ENCODE peak calls at places on chromosomes 1 and 21, in four cellular contexts. I is K562, Q is HepG2, F is HCT116. E is an unnamed sample.

GRCh38 chr1:224245188-224245587 is 62.1 kb downstream of the DEGS1 start:
- DNase-seq in F (no peak), Q (peak), I (no peak), E (peak)

GRCh38 chr1:35269190-35269988 is 880 bp downstream of the ZMYM4 start:
- DNase-seq in I (no peak), Q (no peak), F (no peak), E (no peak)

GRCh38 chr1:77831976-77832695 is 52.7 kb downstream of the MIGA1 start:
- DNase-seq in F (no peak), I (no peak), Q (no peak), E (no peak)

GRCh38 chr1:13901041-13901440 is 201.1 kb downstream of the PRDM2 start:
- DNase-seq in Q (no peak), F (no peak), I (no peak), E (no peak)

GRCh38 chr1:206736878-206737728 is 33.5 kb upstream of the IL19 start:
- DNase-seq in I (no peak), Q (no peak), F (no peak), E (no peak)

GRCh38 chr1:172723251-172723650 is 64.3 kb downstream of the FASLG start:
- DNase-seq in Q (no peak), F (no peak), I (no peak), E (no peak)

GRCh38 chr1:149888999-149889289 is 10.4 kb upstream of the BOLA1 start:
- DNase-seq in Q (no peak), I (no peak), F (no peak), E (no peak)

GRCh38 chr1:176416777-176417176 is 46.2 kb upstream of the PAPPA2 start:
- DNase-seq in Q (no peak), F (no peak), I (no peak), E (no peak)

GRCh38 chr1:28259935-28260802 is 851 bp downstream of the SESN2 start:
- DNase-seq in F (no peak), Q (no peak), I (peak), E (peak)

GRCh38 chr1:2638466-2639115 is 5.8 kb upstream of the MMEL1 start:
- DNase-seq in I (no peak), Q (no peak), F (no peak), E (no peak)

GRCh38 chr1:209823143-209824041 is 4.4 kb upstream of the UTP25 start:
- DNase-seq in Q (peak), I (peak), F (peak), E (peak)

GRCh38 chr1:51575406-51576084 is 41.3 kb upstream of the OSBPL9 start:
- DNase-seq in F (no peak), Q (no peak), I (no peak), E (no peak)

GRCh38 chr1:194184974-194185373 is 998.6 kb upstream of the B3GALT2 start:
- DNase-seq in I (no peak), Q (no peak), F (no peak), E (no peak)

GRCh38 chr21:44709426-44710293 is 1.7 kb downstream of the TSPEAR start:
- DNase-seq in Q (no peak), F (no peak), I (no peak), E (peak)

GRCh38 chr1:90778487-90778886 is 61.4 kb upstream of the BARHL2 start:
- DNase-seq in F (no peak), Q (no peak), I (no peak), E (no peak)

DNA sequence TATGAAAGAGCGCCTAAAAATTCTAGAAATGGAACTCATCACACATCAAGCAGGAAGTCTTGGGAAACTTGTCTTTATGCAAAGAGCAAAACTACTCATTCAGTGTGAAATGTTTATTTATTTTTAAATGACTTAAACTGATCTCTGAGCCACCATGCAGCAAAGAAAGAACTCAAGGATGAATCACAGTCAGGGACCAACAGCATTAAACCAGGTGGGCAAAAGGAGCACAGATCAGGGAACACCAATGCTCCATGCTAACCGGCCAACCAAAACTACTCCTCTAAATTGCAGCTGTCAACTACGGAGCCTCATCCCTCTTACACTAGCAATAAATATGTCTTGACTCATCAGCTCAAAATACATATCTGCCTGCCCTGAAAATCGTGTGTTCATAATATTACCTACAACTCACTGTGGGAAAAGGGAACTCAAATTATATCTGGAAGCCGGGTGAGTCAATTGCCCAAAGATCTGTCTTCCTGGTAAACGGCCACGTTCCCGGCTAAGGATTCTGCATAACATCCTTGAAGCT is 129.2 kb downstream of the PTPN14 start:
- DNase-seq in F (no peak), I (no peak), Q (no peak), E (no peak)
- TF ChIP-seq ELF1 in F (no peak), I (no peak), Q (no peak), E (no peak)

GRCh38 chr1:26302733-26303405 is 3.6 kb downstream of the UBXN11 start:
- DNase-seq in F (no peak), I (no peak), Q (no peak), E (no peak)

GRCh38 chr1:26306290-26307221 is at the start of gene UBXN11:
- DNase-seq in Q (peak), I (peak), F (peak), E (peak)

GRCh38 chr1:26307363-26307781 is 936 bp upstream of the UBXN11 start:
- DNase-seq in F (no peak), Q (no peak), I (no peak), E (no peak)

GRCh38 chr1:26300586-26301275 is 5.7 kb downstream of the UBXN11 start:
- DNase-seq in F (no peak), I (peak), Q (no peak), E (no peak)

DNA sequence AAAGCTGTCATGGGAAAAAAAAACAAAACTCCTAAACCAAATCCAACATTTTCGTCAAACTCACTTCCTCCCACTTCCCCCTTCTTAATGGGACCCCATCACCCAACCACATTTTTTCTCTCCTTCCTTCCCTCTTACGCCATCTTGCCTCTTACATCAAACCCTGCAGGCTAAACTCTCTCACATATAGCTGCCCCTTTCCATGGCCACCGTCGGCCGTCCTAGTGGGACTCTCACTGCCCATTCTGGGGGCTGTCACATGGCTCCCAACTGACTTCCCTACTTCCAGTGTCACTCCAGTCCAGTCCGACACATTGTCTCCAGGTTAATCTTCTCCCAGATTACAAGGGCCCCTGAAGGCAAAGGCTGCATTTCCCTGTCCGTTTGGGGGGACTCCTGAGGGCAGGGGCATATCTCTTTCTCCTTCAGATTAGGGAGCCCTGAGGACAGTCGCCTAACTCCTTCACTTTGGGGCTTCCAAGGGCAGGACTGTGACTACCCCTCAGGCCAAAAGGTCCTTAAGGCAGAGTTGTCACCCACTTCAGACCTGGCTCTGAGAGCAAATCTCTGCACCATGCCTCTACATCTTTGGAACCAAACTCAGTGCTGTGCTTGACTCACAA is 658 bp downstream of the UBXN11 start:
- DNase-seq in Q (no peak), I (no peak), F (no peak), E (no peak)
- TF ChIP-seq ELF1 in Q (no peak), I (no peak), F (no peak), E (no peak)

DNA sequence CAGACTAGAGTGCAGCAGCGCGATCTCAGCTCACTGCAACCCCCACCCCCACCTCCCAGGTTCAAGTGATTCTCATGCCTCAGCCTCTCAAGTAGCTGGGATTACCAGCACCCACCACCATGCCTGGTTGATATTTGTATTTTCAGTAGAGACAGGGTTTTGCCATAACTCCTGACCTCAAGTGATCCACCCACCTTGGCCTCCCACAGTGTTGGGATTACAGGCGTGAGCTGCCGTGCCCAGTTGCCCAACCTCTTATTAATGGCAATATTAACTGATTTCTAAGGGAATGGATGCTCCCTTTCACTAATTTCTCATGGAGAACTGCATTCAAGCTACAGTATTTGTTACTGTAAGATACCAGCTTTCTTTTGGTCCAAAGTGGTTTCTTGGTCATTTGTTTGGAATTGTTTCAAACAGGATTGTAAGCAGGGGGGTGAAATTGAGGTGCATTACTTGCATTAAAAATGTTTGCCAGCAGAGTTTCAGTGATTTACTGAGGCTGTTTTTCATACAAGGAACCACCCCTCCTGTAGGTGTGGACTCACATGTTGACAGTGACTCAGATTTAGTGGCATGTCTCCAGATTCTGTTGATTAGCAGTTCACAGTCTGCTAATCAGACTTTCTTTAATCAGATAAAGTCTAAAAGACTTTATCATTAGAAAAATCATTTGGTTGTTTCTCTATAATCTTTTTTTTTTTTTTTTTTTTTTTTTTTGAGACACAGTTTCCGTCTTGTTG is 3.9 kb upstream of the TGFBR3 start:
- DNase-seq in I (no peak), Q (peak), F (no peak), E (no peak)
- TF ChIP-seq ELF1 in I (no peak), Q (no peak), F (no peak), E (no peak)

DNA sequence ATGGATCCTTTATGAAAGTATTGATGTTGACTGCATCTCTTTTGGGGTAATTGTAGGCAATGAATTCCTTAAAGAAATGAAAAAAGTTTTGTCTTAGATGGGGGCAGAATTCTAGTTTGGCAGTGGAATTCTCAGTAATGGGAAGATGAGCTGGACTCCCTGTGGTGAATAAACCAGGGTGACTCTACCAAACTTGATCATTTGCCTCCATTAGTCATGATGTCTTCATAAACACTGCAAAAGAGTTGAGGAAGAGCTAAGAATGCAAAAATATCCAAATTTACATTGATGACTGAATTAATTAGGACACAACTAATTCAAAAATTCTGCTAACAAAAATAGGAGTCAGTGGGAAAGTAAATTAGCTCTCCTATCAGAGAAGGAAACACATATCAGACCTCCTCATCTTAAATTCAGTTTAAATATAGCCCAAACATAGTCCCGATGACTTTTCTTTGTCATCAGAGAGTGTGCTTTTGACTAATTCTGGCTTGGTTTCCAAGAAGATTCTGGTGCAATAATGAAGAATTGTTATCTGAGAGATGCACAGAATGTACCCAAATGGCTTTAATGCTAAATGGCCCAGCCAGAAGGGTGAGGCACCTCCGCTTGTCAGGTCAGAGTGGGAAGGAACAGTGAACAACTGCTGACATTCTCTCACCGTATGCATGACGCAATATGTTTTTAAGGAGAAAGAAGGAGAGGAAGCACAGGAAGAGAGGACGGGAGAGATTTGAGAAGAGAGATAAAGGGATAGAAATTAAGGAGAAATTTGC is 525.1 kb downstream of the LMO4 start:
- DNase-seq in F (no peak), I (no peak), Q (no peak), E (no peak)
- TF ChIP-seq ELF1 in F (no peak), I (no peak), Q (no peak), E (no peak)